ENCODE peak calls at places on chromosomes 3 and 15, in seven cellular contexts. Y is cardiac fibroblast, V is NCI-H1417, Z is GM23338, T is sciatic nerve, J is H1, S is NCI-H187 treated with DMSO at 0.1 percent for 48 hours. O is an unnamed sample.

GRCh38 chr3:141331370-141332318 is 36.7 kb upstream of the ZBTB38 start:
- DNase-seq in Y (peak), V (no peak), Z (no peak), T (peak), J (no peak), S (no peak), O (no peak)

GRCh38 chr3:72258366-72258765 is 473.4 kb upstream of the PROK2 start:
- DNase-seq in Y (no peak), V (peak), Z (no peak), T (no peak), J (no peak), S (no peak), O (peak)

GRCh38 chr15:36769110-36769509 is 189.7 kb downstream of the CDIN1 start:
- DNase-seq in Y (peak), V (no peak), Z (no peak), T (no peak), J (no peak), S (no peak), O (no peak)

GRCh38 chr3:146390967-146391366 is 78.4 kb downstream of the PLSCR2 start:
- DNase-seq in Y (peak), V (no peak), Z (no peak), T (no peak), J (no peak), S (no peak), O (no peak)

GRCh38 chr3:86737517-86737916 is 253.4 kb downstream of the VGLL3 start:
- DNase-seq in Y (no peak), V (no peak), Z (no peak), T (no peak), J (no peak), S (no peak), O (no peak)

GRCh38 chr3:54696313-54696712 is 231.5 kb downstream of the LRTM1 start:
- DNase-seq in Y (no peak), V (no peak), Z (no peak), T (no peak), J (no peak), S (no peak), O (no peak)

GRCh38 chr15:82647835-82648256 is 683 bp upstream of the CPEB1 start:
- DNase-seq in Y (no peak), V (peak), Z (peak), T (no peak), J (no peak), S (no peak), O (no peak)

GRCh38 chr3:149339931-149340309 is 6.5 kb upstream of the TM4SF18 start:
- DNase-seq in Y (peak), V (peak), Z (peak), T (peak), J (peak), S (no peak), O (peak)

GRCh38 chr3:45884368-45885201 is 1.8 kb upstream of the CCR9 start:
- DNase-seq in Y (no peak), V (no peak), Z (no peak), T (no peak), J (no peak), S (no peak), O (no peak)

GRCh38 chr3:72812201-72812600 is 36.0 kb downstream of the SHQ1 start:
- DNase-seq in Y (no peak), V (no peak), Z (no peak), T (no peak), J (no peak), S (no peak), O (no peak)

GRCh38 chr3:37773471-37773870 is 88.2 kb upstream of the CTDSPL start:
- DNase-seq in Y (no peak), V (no peak), Z (no peak), T (no peak), J (no peak), S (no peak), O (no peak)